ENCODE peak calls at places on chromosome 1, in ten cellular contexts. One of them, this sample, is unnamed.

GRCh38 chr1:198064181-198064580 is 92.6 kb upstream of the NEK7 start:
- DNase-seq in pancreas: no peak
- DNase-seq in heart left ventricle: no peak
- DNase-seq in fibroblast of mammary gland: no peak
- DNase-seq in CD8-positive, alpha-beta T cell: no peak
- DNase-seq in NB4: no peak
- DNase-seq in astrocyte of the spinal cord: no peak
- DNase-seq in cardiac muscle cell: no peak
- DNase-seq in keratinocyte: no peak
- DNase-seq in body of pancreas: no peak
- DNase-seq in this sample: no peak

GRCh38 chr1:179794146-179794545 is 51.1 kb downstream of the FAM163A start:
- DNase-seq in pancreas: no peak
- DNase-seq in heart left ventricle: no peak
- DNase-seq in fibroblast of mammary gland: no peak
- DNase-seq in CD8-positive, alpha-beta T cell: no peak
- DNase-seq in NB4: no peak
- DNase-seq in astrocyte of the spinal cord: no peak
- DNase-seq in cardiac muscle cell: no peak
- DNase-seq in keratinocyte: no peak
- DNase-seq in body of pancreas: no peak
- DNase-seq in this sample: no peak

GRCh38 chr1:40382110-40382464 is 8.6 kb downstream of the SMAP2 start:
- DNase-seq in pancreas: no peak
- DNase-seq in heart left ventricle: no peak
- DNase-seq in fibroblast of mammary gland: peak
- DNase-seq in CD8-positive, alpha-beta T cell: no peak
- DNase-seq in NB4: no peak
- DNase-seq in astrocyte of the spinal cord: no peak
- DNase-seq in cardiac muscle cell: no peak
- DNase-seq in keratinocyte: no peak
- DNase-seq in body of pancreas: no peak
- DNase-seq in this sample: no peak

GRCh38 chr1:161305872-161306519 is 3.8 kb downstream of the MPZ start:
- DNase-seq in pancreas: peak
- DNase-seq in heart left ventricle: peak
- DNase-seq in fibroblast of mammary gland: peak
- DNase-seq in CD8-positive, alpha-beta T cell: peak
- DNase-seq in NB4: peak
- DNase-seq in astrocyte of the spinal cord: peak
- DNase-seq in cardiac muscle cell: peak
- DNase-seq in keratinocyte: peak
- DNase-seq in body of pancreas: peak
- DNase-seq in this sample: peak

GRCh38 chr1:163824490-163824889 is 502.7 kb downstream of the NUF2 start:
- DNase-seq in pancreas: no peak
- DNase-seq in heart left ventricle: no peak
- DNase-seq in fibroblast of mammary gland: no peak
- DNase-seq in CD8-positive, alpha-beta T cell: no peak
- DNase-seq in NB4: no peak
- DNase-seq in astrocyte of the spinal cord: no peak
- DNase-seq in cardiac muscle cell: no peak
- DNase-seq in keratinocyte: peak
- DNase-seq in body of pancreas: no peak
- DNase-seq in this sample: no peak

GRCh38 chr1:235649722-235650163 is at the start of gene GNG4:
- DNase-seq in pancreas: no peak
- DNase-seq in heart left ventricle: no peak
- DNase-seq in fibroblast of mammary gland: no peak
- DNase-seq in CD8-positive, alpha-beta T cell: no peak
- DNase-seq in NB4: no peak
- DNase-seq in astrocyte of the spinal cord: no peak
- DNase-seq in cardiac muscle cell: peak
- DNase-seq in keratinocyte: no peak
- DNase-seq in body of pancreas: no peak
- DNase-seq in this sample: no peak

GRCh38 chr1:48718116-48718630 is 58.5 kb downstream of the BEND5 start:
- DNase-seq in pancreas: no peak
- DNase-seq in heart left ventricle: no peak
- DNase-seq in fibroblast of mammary gland: no peak
- DNase-seq in CD8-positive, alpha-beta T cell: no peak
- DNase-seq in NB4: peak
- DNase-seq in astrocyte of the spinal cord: no peak
- DNase-seq in cardiac muscle cell: no peak
- DNase-seq in keratinocyte: no peak
- DNase-seq in body of pancreas: no peak
- DNase-seq in this sample: no peak

GRCh38 chr1:230303822-230304221 is 122.3 kb downstream of the PGBD5 start:
- DNase-seq in pancreas: no peak
- DNase-seq in heart left ventricle: no peak
- DNase-seq in fibroblast of mammary gland: peak
- DNase-seq in CD8-positive, alpha-beta T cell: no peak
- DNase-seq in NB4: peak
- DNase-seq in astrocyte of the spinal cord: no peak
- DNase-seq in cardiac muscle cell: no peak
- DNase-seq in keratinocyte: no peak
- DNase-seq in body of pancreas: peak
- DNase-seq in this sample: no peak

GRCh38 chr1:230385173-230385480 is 41.0 kb downstream of the PGBD5 start:
- DNase-seq in pancreas: no peak
- DNase-seq in heart left ventricle: no peak
- DNase-seq in fibroblast of mammary gland: no peak
- DNase-seq in CD8-positive, alpha-beta T cell: no peak
- DNase-seq in NB4: no peak
- DNase-seq in astrocyte of the spinal cord: no peak
- DNase-seq in cardiac muscle cell: no peak
- DNase-seq in keratinocyte: no peak
- DNase-seq in body of pancreas: no peak
- DNase-seq in this sample: no peak

GRCh38 chr1:36224537-36225297 is 474 bp downstream of the THRAP3 start:
- DNase-seq in pancreas: no peak
- DNase-seq in heart left ventricle: peak
- DNase-seq in fibroblast of mammary gland: peak
- DNase-seq in CD8-positive, alpha-beta T cell: no peak
- DNase-seq in NB4: no peak
- DNase-seq in astrocyte of the spinal cord: peak
- DNase-seq in cardiac muscle cell: peak
- DNase-seq in keratinocyte: peak
- DNase-seq in body of pancreas: peak
- DNase-seq in this sample: peak

GRCh38 chr1:101567582-101568189 is 330.9 kb downstream of the S1PR1 start:
- DNase-seq in pancreas: no peak
- DNase-seq in heart left ventricle: no peak
- DNase-seq in fibroblast of mammary gland: peak
- DNase-seq in CD8-positive, alpha-beta T cell: peak
- DNase-seq in NB4: peak
- DNase-seq in astrocyte of the spinal cord: peak
- DNase-seq in cardiac muscle cell: peak
- DNase-seq in keratinocyte: no peak
- DNase-seq in body of pancreas: peak
- DNase-seq in this sample: peak

DNA sequence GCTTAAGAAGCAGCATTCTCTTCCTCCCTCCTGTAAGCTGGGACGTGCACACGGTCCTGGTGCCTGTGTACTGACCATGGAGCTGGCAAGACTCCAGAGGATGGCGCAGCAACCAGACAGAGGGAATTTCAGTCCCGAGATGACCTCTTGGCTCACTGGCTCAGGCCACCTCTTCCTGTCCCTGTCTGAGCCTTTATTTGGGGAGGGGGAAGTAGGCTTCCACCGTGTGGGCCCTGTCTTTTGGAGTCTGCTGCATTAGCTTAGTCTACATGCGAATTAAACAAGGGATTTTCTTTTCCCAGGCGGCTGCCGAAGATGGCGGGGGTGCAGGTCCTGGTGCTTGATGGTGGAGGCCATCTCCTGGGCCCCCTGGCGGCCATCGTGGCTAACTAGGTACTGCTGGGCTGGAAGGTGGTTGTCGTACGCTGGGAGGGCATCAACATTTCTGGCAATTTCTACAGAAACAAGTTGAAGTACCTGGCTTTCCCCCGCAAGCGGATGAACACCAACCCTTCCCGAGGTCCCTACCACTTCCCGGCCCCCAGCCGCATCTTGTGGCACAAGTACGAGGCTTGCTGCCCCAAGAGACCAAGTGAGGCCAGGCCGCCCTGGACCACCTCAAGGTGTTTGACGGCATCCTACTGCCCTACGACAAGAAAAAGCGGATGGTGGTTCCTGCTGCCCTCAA is 10.2 kb downstream of the IL24 start:
- DNase-seq in pancreas: no peak
- DNase-seq in heart left ventricle: no peak
- DNase-seq in fibroblast of mammary gland: no peak
- DNase-seq in CD8-positive, alpha-beta T cell: no peak
- DNase-seq in NB4: peak
- DNase-seq in astrocyte of the spinal cord: no peak
- DNase-seq in cardiac muscle cell: peak
- DNase-seq in keratinocyte: no peak
- DNase-seq in body of pancreas: no peak
- DNase-seq in this sample: no peak
- TF ChIP-seq CTCF in pancreas: no peak
- TF ChIP-seq CTCF in heart left ventricle: no peak
- TF ChIP-seq CTCF in fibroblast of mammary gland: peak
- TF ChIP-seq CTCF in CD8-positive, alpha-beta T cell: no peak
- TF ChIP-seq CTCF in NB4: peak
- TF ChIP-seq CTCF in astrocyte of the spinal cord: peak
- TF ChIP-seq CTCF in cardiac muscle cell: peak
- TF ChIP-seq CTCF in keratinocyte: no peak
- TF ChIP-seq CTCF in body of pancreas: no peak
- TF ChIP-seq CTCF in this sample: no peak

GRCh38 chr1:239914827-239915231 is 176.9 kb upstream of the FMN2 start:
- DNase-seq in pancreas: no peak
- DNase-seq in heart left ventricle: no peak
- DNase-seq in fibroblast of mammary gland: peak
- DNase-seq in CD8-positive, alpha-beta T cell: no peak
- DNase-seq in NB4: no peak
- DNase-seq in astrocyte of the spinal cord: peak
- DNase-seq in cardiac muscle cell: no peak
- DNase-seq in keratinocyte: no peak
- DNase-seq in body of pancreas: no peak
- DNase-seq in this sample: no peak
- TF ChIP-seq CTCF in pancreas: no peak
- TF ChIP-seq CTCF in heart left ventricle: no peak
- TF ChIP-seq CTCF in fibroblast of mammary gland: peak
- TF ChIP-seq CTCF in CD8-positive, alpha-beta T cell: no peak
- TF ChIP-seq CTCF in NB4: no peak
- TF ChIP-seq CTCF in astrocyte of the spinal cord: no peak
- TF ChIP-seq CTCF in cardiac muscle cell: no peak
- TF ChIP-seq CTCF in keratinocyte: no peak
- TF ChIP-seq CTCF in body of pancreas: no peak
- TF ChIP-seq CTCF in this sample: no peak

GRCh38 chr1:109717729-109718128 is 5.7 kb downstream of the GSTM5 start:
- DNase-seq in pancreas: no peak
- DNase-seq in heart left ventricle: no peak
- DNase-seq in fibroblast of mammary gland: no peak
- DNase-seq in CD8-positive, alpha-beta T cell: no peak
- DNase-seq in NB4: no peak
- DNase-seq in astrocyte of the spinal cord: no peak
- DNase-seq in cardiac muscle cell: no peak
- DNase-seq in keratinocyte: peak
- DNase-seq in body of pancreas: no peak
- DNase-seq in this sample: no peak

GRCh38 chr1:109719337-109719837 is 7.3 kb downstream of the GSTM5 start:
- DNase-seq in pancreas: no peak
- DNase-seq in heart left ventricle: no peak
- DNase-seq in fibroblast of mammary gland: peak
- DNase-seq in CD8-positive, alpha-beta T cell: no peak
- DNase-seq in NB4: peak
- DNase-seq in astrocyte of the spinal cord: peak
- DNase-seq in cardiac muscle cell: no peak
- DNase-seq in keratinocyte: no peak
- DNase-seq in body of pancreas: no peak
- DNase-seq in this sample: no peak

GRCh38 chr1:109716570-109717090 is 4.6 kb downstream of the GSTM5 start:
- DNase-seq in pancreas: no peak
- DNase-seq in heart left ventricle: no peak
- DNase-seq in fibroblast of mammary gland: no peak
- DNase-seq in CD8-positive, alpha-beta T cell: no peak
- DNase-seq in NB4: no peak
- DNase-seq in astrocyte of the spinal cord: no peak
- DNase-seq in cardiac muscle cell: no peak
- DNase-seq in keratinocyte: no peak
- DNase-seq in body of pancreas: no peak
- DNase-seq in this sample: no peak

GRCh38 chr1:109716121-109716520 is 4.1 kb downstream of the GSTM5 start:
- DNase-seq in pancreas: no peak
- DNase-seq in heart left ventricle: no peak
- DNase-seq in fibroblast of mammary gland: no peak
- DNase-seq in CD8-positive, alpha-beta T cell: no peak
- DNase-seq in NB4: no peak
- DNase-seq in astrocyte of the spinal cord: no peak
- DNase-seq in cardiac muscle cell: no peak
- DNase-seq in keratinocyte: no peak
- DNase-seq in body of pancreas: no peak
- DNase-seq in this sample: no peak

GRCh38 chr1:109718495-109718894 is 6.4 kb downstream of the GSTM5 start:
- DNase-seq in pancreas: no peak
- DNase-seq in heart left ventricle: no peak
- DNase-seq in fibroblast of mammary gland: peak
- DNase-seq in CD8-positive, alpha-beta T cell: no peak
- DNase-seq in NB4: peak
- DNase-seq in astrocyte of the spinal cord: no peak
- DNase-seq in cardiac muscle cell: no peak
- DNase-seq in keratinocyte: no peak
- DNase-seq in body of pancreas: peak
- DNase-seq in this sample: no peak
- TF ChIP-seq CTCF in pancreas: no peak
- TF ChIP-seq CTCF in heart left ventricle: peak
- TF ChIP-seq CTCF in fibroblast of mammary gland: no peak
- TF ChIP-seq CTCF in CD8-positive, alpha-beta T cell: no peak
- TF ChIP-seq CTCF in NB4: no peak
- TF ChIP-seq CTCF in astrocyte of the spinal cord: no peak
- TF ChIP-seq CTCF in cardiac muscle cell: no peak
- TF ChIP-seq CTCF in keratinocyte: no peak
- TF ChIP-seq CTCF in body of pancreas: no peak
- TF ChIP-seq CTCF in this sample: no peak

DNA sequence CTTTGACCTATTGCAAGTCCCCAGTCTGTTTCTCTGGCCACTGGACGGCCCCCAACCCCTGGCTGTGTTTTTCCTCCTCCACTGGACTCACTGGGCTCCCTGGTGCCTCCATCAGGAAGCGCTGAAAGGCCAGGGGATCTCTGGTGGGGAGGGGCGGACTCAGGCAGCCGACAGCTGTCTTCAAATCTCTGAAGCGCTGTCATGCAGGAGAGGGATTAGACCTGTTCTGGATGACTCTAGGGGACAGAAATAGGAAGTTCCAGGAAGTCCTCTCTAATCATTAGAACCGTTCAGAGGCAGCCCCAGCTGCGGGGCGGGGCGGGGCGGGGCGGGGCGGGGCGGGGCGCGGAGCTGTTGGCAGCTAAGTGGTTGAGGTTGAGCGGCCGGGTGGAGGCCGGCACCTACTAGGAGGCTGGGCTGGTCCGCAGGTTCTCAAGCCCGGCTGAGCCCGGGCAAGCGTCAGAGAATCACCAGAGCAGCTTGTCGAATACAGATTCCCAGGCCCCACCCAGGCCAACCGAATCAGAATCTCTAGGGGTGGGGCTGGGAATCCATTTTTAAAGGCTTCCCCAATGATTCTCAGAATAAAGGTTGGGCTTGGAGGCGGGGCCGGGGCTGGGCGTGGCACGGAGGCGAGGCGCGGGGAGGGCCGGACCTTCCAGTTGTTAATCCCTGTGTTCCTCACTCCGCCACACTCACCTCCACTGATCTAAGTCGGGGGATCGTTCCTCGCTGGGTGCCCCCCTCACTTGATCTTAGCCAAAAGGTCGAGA is 11.4 kb upstream of the PHLDA3 start:
- DNase-seq in pancreas: peak
- DNase-seq in heart left ventricle: peak
- DNase-seq in fibroblast of mammary gland: peak
- DNase-seq in CD8-positive, alpha-beta T cell: peak
- DNase-seq in NB4: peak
- DNase-seq in astrocyte of the spinal cord: peak
- DNase-seq in cardiac muscle cell: peak
- DNase-seq in keratinocyte: peak
- DNase-seq in body of pancreas: peak
- DNase-seq in this sample: peak
- TF ChIP-seq CTCF in pancreas: no peak
- TF ChIP-seq CTCF in heart left ventricle: no peak
- TF ChIP-seq CTCF in fibroblast of mammary gland: peak
- TF ChIP-seq CTCF in CD8-positive, alpha-beta T cell: no peak
- TF ChIP-seq CTCF in NB4: no peak
- TF ChIP-seq CTCF in astrocyte of the spinal cord: peak
- TF ChIP-seq CTCF in cardiac muscle cell: peak
- TF ChIP-seq CTCF in keratinocyte: no peak
- TF ChIP-seq CTCF in body of pancreas: no peak
- TF ChIP-seq CTCF in this sample: no peak